ENCODE peak calls at places on chromosomes 11 and 22, in six cellular contexts. O, V, T, Y, P and X are unnamed samples.

GRCh38 chr22:17319541-17319940 is 49.7 kb upstream of the CECR2 start:
- DNase-seq in T (no peak), O (no peak), V (no peak), Y (no peak), P (no peak), X (no peak)

GRCh38 chr22:33893486-33893885 is 26.8 kb downstream of the LARGE1 start:
- DNase-seq in P (no peak), T (no peak), V (no peak), O (no peak), Y (no peak), X (no peak)

GRCh38 chr22:42366815-42367581 is 65.2 kb downstream of the NFAM1 start:
- DNase-seq in T (no peak), V (no peak), P (no peak), Y (no peak), O (no peak), X (no peak)

GRCh38 chr11:57761301-57762234 is at the start of gene CTNND1:
- DNase-seq in V (peak), T (no peak), O (no peak), Y (no peak), P (no peak), X (peak)

GRCh38 chr22:46833228-46833627 is 70.8 kb downstream of the TBC1D22A start:
- DNase-seq in O (no peak), Y (no peak), V (no peak), P (peak), T (no peak), X (no peak)

GRCh38 chr11:111528557-111528956 is 12.0 kb upstream of the LAYN start:
- DNase-seq in V (no peak), Y (no peak), O (peak), P (peak), T (no peak), X (no peak)

GRCh38 chr11:128598096-128598495 is 10.7 kb upstream of the ETS1 start:
- DNase-seq in O (no peak), Y (no peak), T (no peak), P (no peak), V (no peak), X (no peak)

GRCh38 chr11:2697871-2698270 is 1.9 kb downstream of the KCNQ1OT1 start:
- DNase-seq in T (no peak), V (no peak), Y (no peak), P (no peak), O (no peak), X (no peak)

GRCh38 chr11:112037527-112037926 is 12.3 kb downstream of the DLAT start:
- DNase-seq in Y (no peak), O (no peak), V (no peak), P (no peak), T (no peak), X (no peak)

GRCh38 chr11:118434123-118434552 is 2.2 kb upstream of the KMT2A start:
- DNase-seq in Y (no peak), V (no peak), T (peak), P (peak), O (peak), X (no peak)

GRCh38 chr11:44630511-44631210 is 65.2 kb downstream of the CD82 start:
- DNase-seq in P (no peak), V (no peak), T (no peak), O (no peak), Y (no peak), X (no peak)

GRCh38 chr11:78907636-78908035 is 333.0 kb upstream of the NARS2 start:
- DNase-seq in V (no peak), P (no peak), Y (no peak), T (no peak), O (no peak), X (no peak)